ENCODE peak calls at places on chromosome 13, in nine cellular contexts. B, X, P, R, Y, H, J, C and F are unnamed samples. For H3K9me3, the result is how much of the 10 kb centered on the place peaks cover.

GRCh38 chr13:59890064-59890463 is 273.7 kb downstream of the DIAPH3 start:
- DNase-seq in B (no peak), X (no peak), P (no peak), R (no peak), Y (no peak), H (no peak), J (no peak), C (no peak), F (no peak)

GRCh38 chr13:33433316-33433715 is 147.8 kb upstream of the STARD13 start:
- DNase-seq in B (no peak), X (no peak), P (no peak), R (no peak), Y (no peak), H (no peak), J (no peak), C (no peak), F (no peak)

GRCh38 chr13:73412933-73413332 is 354.1 kb downstream of the KLF5 start:
- DNase-seq in B (no peak), X (no peak), P (no peak), R (no peak), Y (no peak), H (no peak), J (no peak), C (no peak), F (no peak)

GRCh38 chr13:33194820-33195692 is 90.5 kb downstream of the STARD13 start:
- DNase-seq in B (peak), X (peak), P (no peak), R (no peak), Y (peak), H (no peak), J (no peak), C (no peak), F (no peak)

GRCh38 chr13:31227063-31227462 is 27.3 kb downstream of the B3GLCT start:
- DNase-seq in B (no peak), X (no peak), P (no peak), R (no peak), Y (no peak), H (no peak), J (no peak), C (no peak), F (no peak)

GRCh38 chr13:105814219-105814901 is 721.1 kb downstream of the EFNB2 start:
- DNase-seq in B (peak), X (no peak), P (no peak), R (no peak), Y (no peak), H (no peak), J (no peak), C (no peak), F (no peak)

GRCh38 chr13:110332750-110333149 is 25.7 kb downstream of the COL4A2 start:
- DNase-seq in B (peak), X (no peak), P (no peak), R (no peak), Y (no peak), H (no peak), J (no peak), C (no peak), F (no peak)

GRCh38 chr13:101489635-101490034 is 37.2 kb downstream of the ITGBL1 start:
- DNase-seq in B (peak), X (no peak), P (no peak), R (no peak), Y (no peak), H (no peak), J (no peak), C (no peak), F (no peak)

GRCh38 chr13:100100115-100100879 is 11.4 kb downstream of the PCCA start:
- DNase-seq in B (peak), X (peak), P (no peak), R (no peak), Y (no peak), H (no peak), J (no peak), C (no peak), F (no peak)

GRCh38 chr13:51620165-51620983 is 36.1 kb downstream of the WDFY2 start:
- DNase-seq in B (no peak), X (peak), P (no peak), R (no peak), Y (no peak), H (no peak), J (peak), C (no peak), F (no peak)

GRCh38 chr13:99905814-99906213 is 65.8 kb downstream of the ZIC5 start:
- DNase-seq in B (no peak), X (no peak), P (no peak), R (no peak), Y (no peak), H (no peak), J (no peak), C (no peak), F (no peak)

DNA sequence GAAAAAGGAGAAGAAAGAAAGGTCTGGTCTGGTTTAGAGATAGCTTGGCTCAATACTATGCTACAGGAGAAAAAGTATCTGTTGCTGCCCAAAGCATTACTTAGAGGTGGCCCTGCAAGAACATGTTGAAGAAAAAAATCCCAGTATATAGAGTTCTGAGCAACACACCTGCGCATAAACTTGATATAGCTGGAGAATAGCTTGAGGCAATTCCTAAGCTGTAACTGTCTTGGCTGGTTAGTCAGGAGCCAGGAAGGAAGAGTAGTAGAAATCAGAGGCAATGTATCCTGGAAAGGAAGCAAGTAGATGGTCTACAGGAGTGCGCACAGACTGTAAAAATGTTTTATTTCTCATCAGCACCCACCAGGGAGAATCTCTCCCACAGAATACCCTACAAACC is 209.7 kb downstream of the SLITRK1 start:
- DNase-seq in B (no peak), X (no peak), P (no peak), R (no peak), Y (no peak), H (no peak), J (no peak), C (no peak), F (no peak)
- H3K9me3 ChIP-seq in B (under half), X (under half), P (under half), R (under half), Y (under half), H (under half), J (under half), C (under half), F (under half)

DNA sequence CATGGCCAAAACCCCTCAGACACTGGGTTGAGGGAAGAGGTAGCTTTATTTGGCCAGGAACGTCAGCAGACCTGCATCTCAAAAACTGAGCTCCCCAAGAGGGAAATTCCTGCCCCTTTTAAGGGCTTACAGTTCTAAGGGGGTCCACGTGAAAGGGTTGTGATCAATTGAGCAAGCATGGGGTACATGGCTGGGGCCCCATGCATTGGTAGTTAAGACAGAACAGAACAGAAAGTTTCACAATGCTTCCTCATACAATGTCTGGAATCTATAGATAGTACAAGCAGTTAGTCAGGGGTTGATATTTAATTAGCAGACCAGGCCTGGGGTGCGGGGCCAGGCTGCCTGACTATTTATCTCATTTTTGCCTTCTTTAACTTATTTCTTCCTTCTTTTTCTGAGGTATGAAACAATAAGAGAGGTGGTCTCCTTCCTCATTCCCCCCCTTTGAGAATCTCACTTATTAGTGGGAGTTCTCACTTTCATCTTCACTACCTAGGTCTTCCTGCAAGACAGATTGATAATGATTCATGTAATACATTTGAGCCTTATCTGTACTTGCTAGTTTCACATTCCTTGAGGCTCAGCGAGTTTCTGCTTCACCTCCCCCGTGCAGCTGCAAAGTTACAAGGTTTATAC is 84.8 kb downstream of the SLC25A15 start:
- DNase-seq in B (no peak), X (no peak), P (no peak), R (no peak), Y (no peak), H (no peak), J (no peak), C (peak), F (no peak)
- H3K9me3 ChIP-seq in B (under half), X (under half), P (under half), R (under half), Y (under half), H (under half), J (half or more), C (half or more), F (under half)

GRCh38 chr13:40302351-40302750 is 364.1 kb downstream of the FOXO1 start:
- DNase-seq in B (no peak), X (no peak), P (no peak), R (no peak), Y (no peak), H (no peak), J (no peak), C (no peak), F (no peak)

GRCh38 chr13:40309881-40310280 is 356.6 kb downstream of the FOXO1 start:
- DNase-seq in B (no peak), X (no peak), P (no peak), R (no peak), Y (no peak), H (no peak), J (no peak), C (no peak), F (no peak)

GRCh38 chr13:40304391-40304790 is 362.1 kb downstream of the FOXO1 start:
- DNase-seq in B (no peak), X (no peak), P (no peak), R (no peak), Y (no peak), H (no peak), J (no peak), C (no peak), F (no peak)

GRCh38 chr13:40306817-40307216 is 359.6 kb downstream of the FOXO1 start:
- DNase-seq in B (no peak), X (no peak), P (no peak), R (no peak), Y (no peak), H (no peak), J (no peak), C (no peak), F (no peak)
- H3K9me3 ChIP-seq in B (under half), X (under half), P (under half), R (under half), Y (under half), H (under half), J (under half), C (under half), F (under half)

GRCh38 chr13:39448831-39449230 is 154.2 kb downstream of the LHFPL6 start:
- DNase-seq in B (no peak), X (peak), P (no peak), R (no peak), Y (no peak), H (no peak), J (no peak), C (no peak), F (no peak)

GRCh38 chr13:39451301-39451700 is 151.7 kb downstream of the LHFPL6 start:
- DNase-seq in B (peak), X (peak), P (no peak), R (no peak), Y (no peak), H (no peak), J (no peak), C (no peak), F (no peak)

GRCh38 chr13:39451860-39452301 is 151.1 kb downstream of the LHFPL6 start:
- DNase-seq in B (peak), X (peak), P (no peak), R (no peak), Y (peak), H (no peak), J (peak), C (no peak), F (no peak)

GRCh38 chr13:39452412-39452811 is 150.6 kb downstream of the LHFPL6 start:
- DNase-seq in B (peak), X (peak), P (no peak), R (no peak), Y (no peak), H (no peak), J (no peak), C (no peak), F (no peak)

DNA sequence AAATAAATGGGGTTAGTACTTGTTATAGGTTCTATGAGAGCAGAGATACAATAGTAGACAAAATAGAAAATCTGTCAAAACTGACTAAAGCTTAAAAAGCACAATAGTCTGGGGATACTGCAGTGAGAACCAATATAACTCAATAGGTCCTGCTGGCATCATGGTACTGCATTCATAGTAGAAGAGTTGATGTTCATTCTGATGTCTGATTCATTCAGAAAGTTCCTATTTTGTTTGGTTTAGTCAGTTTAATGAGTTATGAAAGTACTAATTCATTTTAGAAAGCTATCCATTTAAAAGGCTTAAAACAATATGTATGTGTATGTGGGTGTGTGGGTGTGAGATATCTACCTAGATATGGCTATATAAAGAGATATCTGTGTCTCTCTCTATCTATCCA is 152.8 kb downstream of the LHFPL6 start:
- DNase-seq in B (no peak), X (no peak), P (no peak), R (no peak), Y (no peak), H (no peak), J (no peak), C (no peak), F (no peak)
- H3K9me3 ChIP-seq in B (under half), X (under half), P (under half), R (under half), Y (under half), H (under half), J (under half), C (under half), F (under half)

DNA sequence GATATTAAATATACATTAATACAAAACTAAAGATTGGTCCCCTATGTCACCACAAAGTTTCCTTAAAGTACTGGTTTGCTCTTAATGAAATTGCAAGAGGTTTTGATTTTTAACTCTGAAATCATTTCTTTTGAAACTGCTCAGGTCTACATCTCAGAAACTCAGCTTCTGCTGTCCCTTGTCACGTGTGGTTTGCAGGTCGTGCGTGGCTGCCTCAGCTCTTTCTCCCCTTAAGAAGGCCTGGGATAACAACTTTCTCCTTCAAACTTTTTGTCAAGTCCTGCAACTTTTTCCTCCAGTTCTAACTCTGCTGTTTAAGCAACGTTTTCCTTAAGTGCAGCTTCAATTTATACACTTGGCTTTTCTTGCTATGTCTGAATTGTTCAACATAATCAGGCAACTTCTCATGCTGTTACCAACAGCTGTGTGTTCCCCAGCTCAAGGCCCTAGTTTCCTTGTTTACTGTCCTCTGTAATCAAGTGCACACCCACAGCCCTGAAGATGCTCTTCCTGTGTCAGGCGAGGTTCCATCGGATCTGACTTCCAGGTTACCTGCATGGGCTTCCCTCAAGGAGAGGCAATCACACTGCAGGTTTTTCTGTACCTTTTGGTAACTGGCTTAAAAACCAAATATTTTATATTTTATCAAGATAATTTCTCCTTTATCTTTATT is 13.5 kb downstream of the C13orf46 start:
- DNase-seq in B (no peak), X (no peak), P (no peak), R (no peak), Y (peak), H (no peak), J (no peak), C (no peak), F (no peak)
- H3K9me3 ChIP-seq in B (under half), X (under half), P (under half), R (under half), Y (under half), H (under half), J (under half), C (under half), F (under half)

GRCh38 chr13:19074519-19074918 is 107.1 kb downstream of the TUBA3C start:
- DNase-seq in B (no peak), X (no peak), P (no peak), R (no peak), Y (no peak), H (no peak), J (no peak), C (no peak), F (no peak)
- H3K9me3 ChIP-seq in B (under half), X (under half), P (under half), R (under half), Y (under half), H (under half), J (under half), C (under half), F (under half)